ENCODE peak calls at places on chromosomes 13 and 19, in nine cellular contexts. One of them, this sample, is unnamed.
A peak's percentile ranks its signal among the peaks of the same experiment; 100 is the strongest.

GRCh38 chr13:45807520-45808099 is 43.9 kb downstream of the SIAH3 start:
- DNase-seq in ecto neural progenitor cell: no peak
- DNase-seq in central memory CD4-positive, alpha-beta T cell: peak; percentile 9
- DNase-seq in Right ventricle myocardium superior: no peak
- DNase-seq in SW480: peak; percentile 82
- DNase-seq in right cardiac atrium: no peak
- DNase-seq in COR-L47: peak; percentile 52
- DNase-seq in stimulated activated CD4-positive, alpha-beta T cell treated with anti-CD3 and anti-CD28 coated beads, Interleukin-2, amount 100 ng/mL, for 24 hours: no peak
- DNase-seq in EL: peak; percentile 67
- DNase-seq in this sample: peak; percentile 59

GRCh38 chr19:7766535-7766934 is 3.5 kb downstream of the CLEC4M start:
- DNase-seq in ecto neural progenitor cell: no peak
- DNase-seq in central memory CD4-positive, alpha-beta T cell: no peak
- DNase-seq in Right ventricle myocardium superior: no peak
- DNase-seq in SW480: no peak
- DNase-seq in right cardiac atrium: no peak
- DNase-seq in COR-L47: no peak
- DNase-seq in stimulated activated CD4-positive, alpha-beta T cell treated with anti-CD3 and anti-CD28 coated beads, Interleukin-2, amount 100 ng/mL, for 24 hours: no peak
- DNase-seq in EL: no peak
- DNase-seq in this sample: no peak

GRCh38 chr19:41456342-41456918 is 13.5 kb downstream of the ERICH4 start:
- DNase-seq in ecto neural progenitor cell: no peak
- DNase-seq in central memory CD4-positive, alpha-beta T cell: no peak
- DNase-seq in Right ventricle myocardium superior: no peak
- DNase-seq in SW480: no peak
- DNase-seq in right cardiac atrium: no peak
- DNase-seq in COR-L47: no peak
- DNase-seq in stimulated activated CD4-positive, alpha-beta T cell treated with anti-CD3 and anti-CD28 coated beads, Interleukin-2, amount 100 ng/mL, for 24 hours: no peak
- DNase-seq in EL: peak; percentile 31
- DNase-seq in this sample: no peak

GRCh38 chr13:80783926-80784325 is 443.0 kb upstream of the SPRY2 start:
- DNase-seq in ecto neural progenitor cell: no peak
- DNase-seq in central memory CD4-positive, alpha-beta T cell: no peak
- DNase-seq in Right ventricle myocardium superior: no peak
- DNase-seq in SW480: no peak
- DNase-seq in right cardiac atrium: no peak
- DNase-seq in COR-L47: no peak
- DNase-seq in stimulated activated CD4-positive, alpha-beta T cell treated with anti-CD3 and anti-CD28 coated beads, Interleukin-2, amount 100 ng/mL, for 24 hours: no peak
- DNase-seq in EL: no peak
- DNase-seq in this sample: no peak

GRCh38 chr19:3932931-3933810 is at the start of gene NMRK2:
- DNase-seq in ecto neural progenitor cell: peak; percentile 63
- DNase-seq in central memory CD4-positive, alpha-beta T cell: no peak
- DNase-seq in Right ventricle myocardium superior: peak; percentile 76
- DNase-seq in SW480: no peak
- DNase-seq in right cardiac atrium: peak; percentile 58
- DNase-seq in COR-L47: peak; percentile 14
- DNase-seq in stimulated activated CD4-positive, alpha-beta T cell treated with anti-CD3 and anti-CD28 coated beads, Interleukin-2, amount 100 ng/mL, for 24 hours: no peak
- DNase-seq in EL: no peak
- DNase-seq in this sample: no peak

GRCh38 chr13:68050746-68051145 is 820.6 kb upstream of the PCDH9 start:
- DNase-seq in ecto neural progenitor cell: no peak
- DNase-seq in central memory CD4-positive, alpha-beta T cell: no peak
- DNase-seq in Right ventricle myocardium superior: no peak
- DNase-seq in SW480: no peak
- DNase-seq in right cardiac atrium: no peak
- DNase-seq in COR-L47: no peak
- DNase-seq in stimulated activated CD4-positive, alpha-beta T cell treated with anti-CD3 and anti-CD28 coated beads, Interleukin-2, amount 100 ng/mL, for 24 hours: no peak
- DNase-seq in EL: no peak
- DNase-seq in this sample: no peak

GRCh38 chr19:49713236-49713845 is 22.4 kb downstream of the CPT1C start:
- DNase-seq in ecto neural progenitor cell: no peak
- DNase-seq in central memory CD4-positive, alpha-beta T cell: no peak
- DNase-seq in Right ventricle myocardium superior: no peak
- DNase-seq in SW480: no peak
- DNase-seq in right cardiac atrium: no peak
- DNase-seq in COR-L47: no peak
- DNase-seq in stimulated activated CD4-positive, alpha-beta T cell treated with anti-CD3 and anti-CD28 coated beads, Interleukin-2, amount 100 ng/mL, for 24 hours: no peak
- DNase-seq in EL: no peak
- DNase-seq in this sample: no peak

GRCh38 chr13:71115301-71115700 is 751.7 kb downstream of the DACH1 start:
- DNase-seq in ecto neural progenitor cell: no peak
- DNase-seq in central memory CD4-positive, alpha-beta T cell: no peak
- DNase-seq in Right ventricle myocardium superior: no peak
- DNase-seq in SW480: no peak
- DNase-seq in right cardiac atrium: no peak
- DNase-seq in COR-L47: no peak
- DNase-seq in stimulated activated CD4-positive, alpha-beta T cell treated with anti-CD3 and anti-CD28 coated beads, Interleukin-2, amount 100 ng/mL, for 24 hours: no peak
- DNase-seq in EL: no peak
- DNase-seq in this sample: no peak

GRCh38 chr13:60448907-60449510 is 52.0 kb downstream of the TDRD3 start:
- DNase-seq in ecto neural progenitor cell: no peak
- DNase-seq in central memory CD4-positive, alpha-beta T cell: no peak
- DNase-seq in Right ventricle myocardium superior: no peak
- DNase-seq in SW480: peak; percentile 31
- DNase-seq in right cardiac atrium: no peak
- DNase-seq in COR-L47: peak; percentile 3
- DNase-seq in stimulated activated CD4-positive, alpha-beta T cell treated with anti-CD3 and anti-CD28 coated beads, Interleukin-2, amount 100 ng/mL, for 24 hours: no peak
- DNase-seq in EL: peak; percentile 48
- DNase-seq in this sample: peak; percentile 30

GRCh38 chr19:30604657-30605056 is 232.5 kb downstream of the ZNF536 start:
- DNase-seq in ecto neural progenitor cell: peak; percentile 1
- DNase-seq in central memory CD4-positive, alpha-beta T cell: no peak
- DNase-seq in Right ventricle myocardium superior: no peak
- DNase-seq in SW480: no peak
- DNase-seq in right cardiac atrium: no peak
- DNase-seq in COR-L47: no peak
- DNase-seq in stimulated activated CD4-positive, alpha-beta T cell treated with anti-CD3 and anti-CD28 coated beads, Interleukin-2, amount 100 ng/mL, for 24 hours: no peak
- DNase-seq in EL: no peak
- DNase-seq in this sample: no peak

GRCh38 chr19:47028372-47028672 is 8.7 kb downstream of the NPAS1 start:
- DNase-seq in ecto neural progenitor cell: no peak
- DNase-seq in central memory CD4-positive, alpha-beta T cell: no peak
- DNase-seq in Right ventricle myocardium superior: no peak
- DNase-seq in SW480: no peak
- DNase-seq in right cardiac atrium: no peak
- DNase-seq in COR-L47: peak; percentile 36
- DNase-seq in stimulated activated CD4-positive, alpha-beta T cell treated with anti-CD3 and anti-CD28 coated beads, Interleukin-2, amount 100 ng/mL, for 24 hours: no peak
- DNase-seq in EL: no peak
- DNase-seq in this sample: no peak